ENCODE peak calls at places on chromosome 16, in four cellular contexts. P, Q, T and G are unnamed samples.

GRCh38 chr16:83813818-83814653 is 6.3 kb downstream of the HSBP1 start:
- DNase-seq in Q (no peak), P (no peak), T (no peak), G (no peak)

GRCh38 chr16:16164244-16164643 is 59.0 kb downstream of the ABCC6 start:
- DNase-seq in T (no peak), P (no peak), Q (no peak), G (no peak)

GRCh38 chr16:89355686-89356085 is 134.7 kb downstream of the ANKRD11 start:
- DNase-seq in P (no peak), T (no peak), Q (no peak), G (no peak)

GRCh38 chr16:50688867-50689266 is 4.5 kb upstream of the NOD2 start:
- DNase-seq in T (no peak), Q (no peak), P (no peak), G (no peak)

GRCh38 chr16:63652091-63652490 is 1469.8 kb downstream of the CDH11 start:
- DNase-seq in P (no peak), Q (no peak), T (no peak), G (no peak)

GRCh38 chr16:6047325-6047724 is 949.7 kb upstream of the EEF2KMT start:
- DNase-seq in P (no peak), Q (no peak), T (no peak), G (no peak)

GRCh38 chr16:30786936-30787612 is at the start of gene ZNF629:
- DNase-seq in Q (peak; percentile 30), T (peak; percentile 77), P (peak; percentile 85), G (peak; percentile 77)

GRCh38 chr16:87144232-87144631 is 173.0 kb downstream of the C16orf95 start:
- DNase-seq in Q (no peak), P (no peak), T (no peak), G (no peak)

GRCh38 chr16:31472559-31473203 is 729 bp downstream of the TGFB1I1 start:
- DNase-seq in T (peak; percentile 95), Q (peak; percentile 67), P (peak; percentile 97), G (peak; percentile 59)

GRCh38 chr16:58399718-58400633 is 7.7 kb downstream of the GINS3 start:
- DNase-seq in T (no peak), P (no peak), Q (no peak), G (no peak)

GRCh38 chr16:89466920-89467319 is 23.4 kb downstream of the ANKRD11 start:
- DNase-seq in Q (no peak), P (no peak), T (no peak), G (no peak)

GRCh38 chr16:48317614-48318013 is 67.6 kb downstream of the SIAH1 start:
- DNase-seq in P (no peak), T (no peak), Q (peak; percentile 58), G (no peak)

GRCh38 chr16:10923650-10924214 is 18.5 kb downstream of the DEXI start:
- DNase-seq in T (no peak), P (peak; percentile 90), Q (no peak), G (no peak)

GRCh38 chr16:4271176-4272113 is 1.4 kb downstream of the TFAP4 start:
- DNase-seq in P (peak; percentile 95), Q (peak; percentile 96), T (peak; percentile 97), G (peak; percentile 89)

GRCh38 chr16:4275861-4276260 is 3.0 kb upstream of the TFAP4 start:
- DNase-seq in T (no peak), P (no peak), Q (no peak), G (no peak)

GRCh38 chr16:4272114-4272954 is 489 bp downstream of the TFAP4 start:
- DNase-seq in Q (no peak), P (peak; percentile 73), T (no peak), G (peak; percentile 77)

GRCh38 chr16:4270595-4270994 is 2.2 kb downstream of the TFAP4 start:
- DNase-seq in T (no peak), Q (peak; percentile 22), P (no peak), G (no peak)

GRCh38 chr16:4273858-4274291 is 1.1 kb upstream of the TFAP4 start:
- DNase-seq in Q (peak; percentile 62), P (peak; percentile 78), T (peak; percentile 52), G (peak; percentile 57)
- TF ChIP-seq CTCF in Q (peak; percentile 65), P (peak; percentile 35), T (peak; percentile 37), G (no peak)

DNA sequence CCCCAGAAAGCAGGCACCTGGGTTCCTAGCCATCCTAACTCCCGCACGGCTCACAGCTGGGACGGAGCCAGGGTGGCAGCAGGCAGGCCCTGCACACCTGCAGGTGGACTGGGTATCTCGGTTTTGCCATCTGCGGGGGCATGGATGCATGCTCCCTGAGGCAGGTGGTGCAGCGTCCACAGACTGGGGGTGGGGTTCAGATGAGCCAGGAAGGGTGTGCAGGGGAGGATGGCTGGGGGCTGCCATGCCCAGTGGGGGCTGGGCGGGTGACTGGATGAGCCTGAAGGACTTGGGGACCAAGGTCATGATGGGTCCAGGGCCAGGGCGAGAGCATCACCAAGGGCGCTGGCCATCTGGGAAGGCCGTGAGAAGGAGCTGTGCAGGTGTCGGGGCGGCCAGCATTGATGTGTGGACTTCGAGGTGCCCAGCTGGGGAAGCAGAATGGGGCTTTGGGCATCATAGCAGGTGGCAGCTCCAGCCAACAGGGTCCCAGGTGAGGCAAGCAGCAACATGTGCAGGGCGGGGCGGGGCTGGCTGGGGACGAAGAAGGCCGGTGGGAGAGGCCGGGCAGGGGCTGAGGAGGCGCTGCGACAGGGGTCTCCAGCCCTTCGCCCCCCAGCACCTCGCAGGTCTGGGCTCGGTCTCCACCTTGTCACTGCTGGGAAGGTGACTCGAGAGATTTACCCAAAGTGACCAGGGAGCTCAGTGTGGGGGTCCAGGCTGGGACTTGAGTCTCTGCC is 41.0 kb upstream of the ZNF469 start:
- DNase-seq in Q (no peak), P (no peak), T (no peak), G (no peak)
- TF ChIP-seq CTCF in Q (no peak), P (no peak), T (no peak), G (no peak)

DNA sequence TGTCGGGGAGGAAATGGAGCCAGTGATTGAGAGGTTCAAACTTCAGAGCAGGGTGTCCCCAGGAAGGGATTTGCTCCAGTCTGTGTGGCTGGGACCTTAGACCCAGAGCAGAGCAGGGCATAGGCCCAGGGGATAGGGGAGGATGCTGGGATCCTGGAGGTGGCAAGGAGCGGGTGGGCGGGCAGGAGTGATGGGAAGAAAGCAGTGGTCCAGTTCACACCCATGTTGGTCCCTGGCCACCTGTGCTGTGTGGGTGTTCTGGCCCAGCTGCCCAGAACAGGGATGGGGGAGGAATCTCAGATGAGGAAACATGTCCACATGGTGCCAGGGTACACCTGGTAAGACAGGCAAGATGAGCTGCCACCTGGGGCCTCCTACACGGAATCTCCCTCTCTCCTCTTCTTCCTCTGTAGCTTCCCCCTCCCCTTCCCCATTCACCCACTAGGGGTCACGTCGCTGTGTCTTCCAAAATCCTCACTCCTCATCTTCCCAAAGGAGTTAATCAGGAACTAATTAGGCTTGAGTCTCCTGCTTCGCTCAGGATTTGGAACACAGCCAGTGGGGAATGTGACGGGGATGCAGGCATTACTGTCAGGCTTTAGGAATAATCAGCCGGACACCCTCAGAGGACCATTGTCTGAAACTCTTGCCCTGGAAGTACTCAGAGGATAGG is 2.3 kb downstream of the BEAN1 start:
- DNase-seq in P (peak; percentile 52), Q (no peak), T (no peak), G (peak; percentile 12)
- TF ChIP-seq CTCF in P (no peak), Q (no peak), T (peak; percentile 25), G (peak; percentile 20)

GRCh38 chr16:23182675-23183485 is at the start of gene SCNN1G:
- DNase-seq in Q (no peak), P (no peak), T (no peak), G (peak; percentile 62)
- TF ChIP-seq CTCF in Q (peak; percentile 78), P (peak; percentile 6), T (no peak), G (peak; percentile 46)

DNA sequence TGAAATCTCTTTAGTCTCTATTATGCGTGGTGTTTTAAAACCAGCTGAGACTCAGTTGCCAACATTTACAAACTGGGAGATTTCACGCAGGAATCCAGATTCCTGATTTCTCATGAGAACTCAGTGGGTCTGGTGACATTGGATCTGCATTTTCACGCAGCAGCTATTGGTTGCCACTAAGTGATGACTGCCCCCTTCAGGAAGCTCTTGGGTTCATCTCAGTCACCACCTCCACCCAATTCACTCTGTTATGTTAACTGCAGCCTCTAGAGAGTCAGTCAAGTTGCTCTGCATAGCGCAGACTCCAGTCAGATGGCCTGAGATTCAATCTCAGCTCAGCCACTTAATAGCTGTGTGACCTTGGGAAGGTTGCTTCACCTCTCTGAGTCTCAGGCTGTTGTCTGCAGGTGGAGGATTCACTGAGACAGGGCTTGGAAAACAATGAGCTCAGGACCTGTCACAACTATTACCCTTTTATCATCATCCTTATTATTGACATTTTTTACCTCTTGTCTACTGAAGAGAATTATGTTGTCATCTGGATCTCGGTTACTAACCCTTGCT is 6.4 kb downstream of the SHISA9 start:
- DNase-seq in P (no peak), Q (peak; percentile 22), T (no peak), G (no peak)
- TF ChIP-seq CTCF in P (no peak), Q (no peak), T (peak; percentile 19), G (no peak)